ENCODE peak calls at places on chromosomes 6 and 20, in six cellular contexts. One of them, this sample, is unnamed.

GRCh38 chr6:141452354-141452686 is 680.4 kb upstream of the GJE1 start:
- DNase-seq in fibroblast of lung: no peak
- DNase-seq in HepG2: no peak
- DNase-seq in bronchial epithelial cell: no peak
- DNase-seq in fibroblast of pulmonary artery: no peak
- DNase-seq in brain microvascular endothelial cell: no peak
- DNase-seq in this sample: no peak

GRCh38 chr6:43011207-43011606 is 2.5 kb downstream of the MEA1 start:
- DNase-seq in fibroblast of lung: no peak
- DNase-seq in HepG2: no peak
- DNase-seq in bronchial epithelial cell: no peak
- DNase-seq in fibroblast of pulmonary artery: no peak
- DNase-seq in brain microvascular endothelial cell: no peak
- DNase-seq in this sample: no peak

GRCh38 chr6:28543671-28544131 is 18.0 kb downstream of the GPX5 start:
- DNase-seq in fibroblast of lung: no peak
- DNase-seq in HepG2: no peak
- DNase-seq in bronchial epithelial cell: no peak
- DNase-seq in fibroblast of pulmonary artery: peak
- DNase-seq in brain microvascular endothelial cell: no peak
- DNase-seq in this sample: no peak

GRCh38 chr6:113833537-113833936 is 23.6 kb upstream of the MARCKS start:
- DNase-seq in fibroblast of lung: peak
- DNase-seq in HepG2: no peak
- DNase-seq in bronchial epithelial cell: peak
- DNase-seq in fibroblast of pulmonary artery: peak
- DNase-seq in brain microvascular endothelial cell: no peak
- DNase-seq in this sample: peak

GRCh38 chr20:51461306-51461705 is 81.2 kb downstream of the NFATC2 start:
- DNase-seq in fibroblast of lung: no peak
- DNase-seq in HepG2: no peak
- DNase-seq in bronchial epithelial cell: no peak
- DNase-seq in fibroblast of pulmonary artery: no peak
- DNase-seq in brain microvascular endothelial cell: no peak
- DNase-seq in this sample: no peak

GRCh38 chr20:38418509-38419204 is 16.5 kb downstream of the SNHG17 start:
- DNase-seq in fibroblast of lung: peak
- DNase-seq in HepG2: no peak
- DNase-seq in bronchial epithelial cell: no peak
- DNase-seq in fibroblast of pulmonary artery: peak
- DNase-seq in brain microvascular endothelial cell: no peak
- DNase-seq in this sample: peak

GRCh38 chr6:100726741-100727140 is 154.4 kb downstream of the ASCC3 start:
- DNase-seq in fibroblast of lung: peak
- DNase-seq in HepG2: no peak
- DNase-seq in bronchial epithelial cell: no peak
- DNase-seq in fibroblast of pulmonary artery: peak
- DNase-seq in brain microvascular endothelial cell: no peak
- DNase-seq in this sample: peak

GRCh38 chr6:24223131-24223715 is 97.2 kb downstream of the NRSN1 start:
- DNase-seq in fibroblast of lung: no peak
- DNase-seq in HepG2: peak
- DNase-seq in bronchial epithelial cell: no peak
- DNase-seq in fibroblast of pulmonary artery: no peak
- DNase-seq in brain microvascular endothelial cell: no peak
- DNase-seq in this sample: peak

GRCh38 chr20:54649511-54649962 is 174.1 kb downstream of the DOK5 start:
- DNase-seq in fibroblast of lung: peak
- DNase-seq in HepG2: peak
- DNase-seq in bronchial epithelial cell: peak
- DNase-seq in fibroblast of pulmonary artery: peak
- DNase-seq in brain microvascular endothelial cell: peak
- DNase-seq in this sample: peak

GRCh38 chr20:38790210-38791053 is 15.1 kb upstream of the PPP1R16B start:
- DNase-seq in fibroblast of lung: peak
- DNase-seq in HepG2: peak
- DNase-seq in bronchial epithelial cell: peak
- DNase-seq in fibroblast of pulmonary artery: peak
- DNase-seq in brain microvascular endothelial cell: peak
- DNase-seq in this sample: peak

GRCh38 chr6:133495205-133495903 is 254.2 kb downstream of the EYA4 start:
- DNase-seq in fibroblast of lung: no peak
- DNase-seq in HepG2: no peak
- DNase-seq in bronchial epithelial cell: no peak
- DNase-seq in fibroblast of pulmonary artery: no peak
- DNase-seq in brain microvascular endothelial cell: no peak
- DNase-seq in this sample: no peak

GRCh38 chr20:32289661-32290431 is 12.4 kb downstream of the KIF3B start:
- DNase-seq in fibroblast of lung: no peak
- DNase-seq in HepG2: peak
- DNase-seq in bronchial epithelial cell: no peak
- DNase-seq in fibroblast of pulmonary artery: no peak
- DNase-seq in brain microvascular endothelial cell: no peak
- DNase-seq in this sample: no peak

GRCh38 chr6:85354761-85355618 is 94.9 kb upstream of the NT5E start:
- DNase-seq in fibroblast of lung: peak
- DNase-seq in HepG2: peak
- DNase-seq in bronchial epithelial cell: peak
- DNase-seq in fibroblast of pulmonary artery: peak
- DNase-seq in brain microvascular endothelial cell: peak
- DNase-seq in this sample: peak

GRCh38 chr20:41149679-41150131 is 12.4 kb downstream of the PLCG1 start:
- DNase-seq in fibroblast of lung: peak
- DNase-seq in HepG2: peak
- DNase-seq in bronchial epithelial cell: peak
- DNase-seq in fibroblast of pulmonary artery: no peak
- DNase-seq in brain microvascular endothelial cell: peak
- DNase-seq in this sample: peak

GRCh38 chr20:37530696-37531095 is 3.0 kb upstream of the BLCAP start:
- DNase-seq in fibroblast of lung: no peak
- DNase-seq in HepG2: peak
- DNase-seq in bronchial epithelial cell: no peak
- DNase-seq in fibroblast of pulmonary artery: no peak
- DNase-seq in brain microvascular endothelial cell: no peak
- DNase-seq in this sample: no peak

GRCh38 chr6:41505084-41506049 is 40.8 kb upstream of the FOXP4 start:
- DNase-seq in fibroblast of lung: peak
- DNase-seq in HepG2: no peak
- DNase-seq in bronchial epithelial cell: no peak
- DNase-seq in fibroblast of pulmonary artery: peak
- DNase-seq in brain microvascular endothelial cell: peak
- DNase-seq in this sample: peak

GRCh38 chr6:82363368-82364086 is at the start of gene TPBG:
- DNase-seq in fibroblast of lung: peak
- DNase-seq in HepG2: peak
- DNase-seq in bronchial epithelial cell: peak
- DNase-seq in fibroblast of pulmonary artery: peak
- DNase-seq in brain microvascular endothelial cell: peak
- DNase-seq in this sample: peak

GRCh38 chr20:43959079-43959919 is 44.6 kb downstream of the TOX2 start:
- DNase-seq in fibroblast of lung: peak
- DNase-seq in HepG2: peak
- DNase-seq in bronchial epithelial cell: no peak
- DNase-seq in fibroblast of pulmonary artery: peak
- DNase-seq in brain microvascular endothelial cell: no peak
- DNase-seq in this sample: peak

GRCh38 chr6:82178084-82178758 is 69.3 kb downstream of the IBTK start:
- DNase-seq in fibroblast of lung: peak
- DNase-seq in HepG2: peak
- DNase-seq in bronchial epithelial cell: peak
- DNase-seq in fibroblast of pulmonary artery: peak
- DNase-seq in brain microvascular endothelial cell: no peak
- DNase-seq in this sample: peak

GRCh38 chr6:37168809-37169457 is 1.0 kb upstream of the PIM1 start:
- DNase-seq in fibroblast of lung: no peak
- DNase-seq in HepG2: no peak
- DNase-seq in bronchial epithelial cell: peak
- DNase-seq in fibroblast of pulmonary artery: no peak
- DNase-seq in brain microvascular endothelial cell: no peak
- DNase-seq in this sample: no peak

GRCh38 chr6:154705471-154706113 is 27.6 kb upstream of the SCAF8 start:
- DNase-seq in fibroblast of lung: no peak
- DNase-seq in HepG2: no peak
- DNase-seq in bronchial epithelial cell: no peak
- DNase-seq in fibroblast of pulmonary artery: peak
- DNase-seq in brain microvascular endothelial cell: no peak
- DNase-seq in this sample: peak

GRCh38 chr20:60138263-60139127 is 180.3 kb downstream of the CDH26 start:
- DNase-seq in fibroblast of lung: peak
- DNase-seq in HepG2: no peak
- DNase-seq in bronchial epithelial cell: peak
- DNase-seq in fibroblast of pulmonary artery: peak
- DNase-seq in brain microvascular endothelial cell: peak
- DNase-seq in this sample: peak

GRCh38 chr6:168158280-168158979 is 79.4 kb upstream of the FRMD1 start:
- DNase-seq in fibroblast of lung: peak
- DNase-seq in HepG2: no peak
- DNase-seq in bronchial epithelial cell: no peak
- DNase-seq in fibroblast of pulmonary artery: no peak
- DNase-seq in brain microvascular endothelial cell: no peak
- DNase-seq in this sample: peak

GRCh38 chr20:58515240-58516212 is at the start of gene APCDD1L:
- DNase-seq in fibroblast of lung: peak
- DNase-seq in HepG2: no peak
- DNase-seq in bronchial epithelial cell: peak
- DNase-seq in fibroblast of pulmonary artery: peak
- DNase-seq in brain microvascular endothelial cell: no peak
- DNase-seq in this sample: peak

GRCh38 chr6:84912472-84913143 is 148.2 kb upstream of the TBX18 start:
- DNase-seq in fibroblast of lung: no peak
- DNase-seq in HepG2: no peak
- DNase-seq in bronchial epithelial cell: no peak
- DNase-seq in fibroblast of pulmonary artery: no peak
- DNase-seq in brain microvascular endothelial cell: no peak
- DNase-seq in this sample: no peak

GRCh38 chr6:782141-782540 is 89.2 kb upstream of the EXOC2 start:
- DNase-seq in fibroblast of lung: no peak
- DNase-seq in HepG2: no peak
- DNase-seq in bronchial epithelial cell: no peak
- DNase-seq in fibroblast of pulmonary artery: no peak
- DNase-seq in brain microvascular endothelial cell: no peak
- DNase-seq in this sample: no peak

GRCh38 chr20:17505664-17506517 is 25.3 kb downstream of the BFSP1 start:
- DNase-seq in fibroblast of lung: peak
- DNase-seq in HepG2: peak
- DNase-seq in bronchial epithelial cell: peak
- DNase-seq in fibroblast of pulmonary artery: peak
- DNase-seq in brain microvascular endothelial cell: peak
- DNase-seq in this sample: peak

GRCh38 chr6:53616450-53617357 is 48.9 kb downstream of the KLHL31 start:
- DNase-seq in fibroblast of lung: no peak
- DNase-seq in HepG2: peak
- DNase-seq in bronchial epithelial cell: no peak
- DNase-seq in fibroblast of pulmonary artery: no peak
- DNase-seq in brain microvascular endothelial cell: no peak
- DNase-seq in this sample: no peak

GRCh38 chr6:53611342-53611741 is 54.2 kb downstream of the KLHL31 start:
- DNase-seq in fibroblast of lung: peak
- DNase-seq in HepG2: no peak
- DNase-seq in bronchial epithelial cell: peak
- DNase-seq in fibroblast of pulmonary artery: no peak
- DNase-seq in brain microvascular endothelial cell: no peak
- DNase-seq in this sample: peak

GRCh38 chr6:53615633-53616449 is 49.7 kb downstream of the KLHL31 start:
- DNase-seq in fibroblast of lung: peak
- DNase-seq in HepG2: peak
- DNase-seq in bronchial epithelial cell: peak
- DNase-seq in fibroblast of pulmonary artery: peak
- DNase-seq in brain microvascular endothelial cell: no peak
- DNase-seq in this sample: peak

GRCh38 chr6:53618219-53618618 is 47.3 kb downstream of the KLHL31 start:
- DNase-seq in fibroblast of lung: no peak
- DNase-seq in HepG2: no peak
- DNase-seq in bronchial epithelial cell: no peak
- DNase-seq in fibroblast of pulmonary artery: no peak
- DNase-seq in brain microvascular endothelial cell: no peak
- DNase-seq in this sample: no peak

GRCh38 chr6:53614676-53615075 is 50.9 kb downstream of the KLHL31 start:
- DNase-seq in fibroblast of lung: no peak
- DNase-seq in HepG2: peak
- DNase-seq in bronchial epithelial cell: no peak
- DNase-seq in fibroblast of pulmonary artery: no peak
- DNase-seq in brain microvascular endothelial cell: no peak
- DNase-seq in this sample: no peak
- TF ChIP-seq CTCF in fibroblast of lung: no peak
- TF ChIP-seq CTCF in HepG2: no peak
- TF ChIP-seq CTCF in bronchial epithelial cell: no peak
- TF ChIP-seq CTCF in fibroblast of pulmonary artery: no peak
- TF ChIP-seq CTCF in brain microvascular endothelial cell: no peak
- TF ChIP-seq CTCF in this sample: no peak

GRCh38 chr6:159043986-159044385 is 805 bp downstream of the TAGAP start:
- DNase-seq in fibroblast of lung: no peak
- DNase-seq in HepG2: no peak
- DNase-seq in bronchial epithelial cell: no peak
- DNase-seq in fibroblast of pulmonary artery: no peak
- DNase-seq in brain microvascular endothelial cell: no peak
- DNase-seq in this sample: no peak

GRCh38 chr6:159042003-159042823 is 2.6 kb downstream of the TAGAP start:
- DNase-seq in fibroblast of lung: peak
- DNase-seq in HepG2: peak
- DNase-seq in bronchial epithelial cell: peak
- DNase-seq in fibroblast of pulmonary artery: peak
- DNase-seq in brain microvascular endothelial cell: peak
- DNase-seq in this sample: peak

GRCh38 chr6:159044899-159045727 is at the start of gene TAGAP:
- DNase-seq in fibroblast of lung: no peak
- DNase-seq in HepG2: no peak
- DNase-seq in bronchial epithelial cell: no peak
- DNase-seq in fibroblast of pulmonary artery: no peak
- DNase-seq in brain microvascular endothelial cell: peak
- DNase-seq in this sample: no peak

GRCh38 chr6:159042824-159043181 is 2.0 kb downstream of the TAGAP start:
- DNase-seq in fibroblast of lung: no peak
- DNase-seq in HepG2: no peak
- DNase-seq in bronchial epithelial cell: no peak
- DNase-seq in fibroblast of pulmonary artery: no peak
- DNase-seq in brain microvascular endothelial cell: no peak
- DNase-seq in this sample: no peak

GRCh38 chr6:159043236-159043635 is 1.6 kb downstream of the TAGAP start:
- DNase-seq in fibroblast of lung: no peak
- DNase-seq in HepG2: no peak
- DNase-seq in bronchial epithelial cell: no peak
- DNase-seq in fibroblast of pulmonary artery: no peak
- DNase-seq in brain microvascular endothelial cell: no peak
- DNase-seq in this sample: no peak
- H3K4me3 ChIP-seq in fibroblast of lung: no peak
- H3K4me3 ChIP-seq in HepG2: no peak
- H3K4me3 ChIP-seq in bronchial epithelial cell: no peak
- H3K4me3 ChIP-seq in fibroblast of pulmonary artery: no peak
- H3K4me3 ChIP-seq in brain microvascular endothelial cell: no peak
- H3K4me3 ChIP-seq in this sample: no peak

GRCh38 chr20:20666359-20666758 is 46.1 kb downstream of the RALGAPA2 start:
- DNase-seq in fibroblast of lung: no peak
- DNase-seq in HepG2: no peak
- DNase-seq in bronchial epithelial cell: no peak
- DNase-seq in fibroblast of pulmonary artery: no peak
- DNase-seq in brain microvascular endothelial cell: no peak
- DNase-seq in this sample: no peak
- TF ChIP-seq CTCF in fibroblast of lung: no peak
- TF ChIP-seq CTCF in HepG2: no peak
- TF ChIP-seq CTCF in bronchial epithelial cell: no peak
- TF ChIP-seq CTCF in fibroblast of pulmonary artery: no peak
- TF ChIP-seq CTCF in brain microvascular endothelial cell: no peak
- TF ChIP-seq CTCF in this sample: no peak

GRCh38 chr20:14337400-14338171 is at the start of gene FLRT3:
- DNase-seq in fibroblast of lung: peak
- DNase-seq in HepG2: peak
- DNase-seq in bronchial epithelial cell: peak
- DNase-seq in fibroblast of pulmonary artery: peak
- DNase-seq in brain microvascular endothelial cell: peak
- DNase-seq in this sample: peak
- H3K4me3 ChIP-seq in fibroblast of lung: peak
- H3K4me3 ChIP-seq in HepG2: peak
- H3K4me3 ChIP-seq in bronchial epithelial cell: peak
- H3K4me3 ChIP-seq in fibroblast of pulmonary artery: peak
- H3K4me3 ChIP-seq in brain microvascular endothelial cell: peak
- H3K4me3 ChIP-seq in this sample: peak

This sample was measured in fibroblast of villous mesenchyme.